ENCODE peak calls at places on chromosomes 12 and 14, in six cellular contexts. E is HFFc6, A is RWPE1, L is body of pancreas, M is lung, B is GM20000. H is an unnamed sample.

GRCh38 chr14:63764620-63765139 is 36.8 kb upstream of the SGPP1 start:
- DNase-seq in E (no peak), L (no peak), B (no peak), A (no peak), M (no peak), H (no peak)

GRCh38 chr12:114263031-114263825 is 142.7 kb downstream of the TBX5 start:
- DNase-seq in A (no peak), B (no peak), E (no peak), L (no peak), M (no peak), H (no peak)

GRCh38 chr12:123843912-123844748 is 82.0 kb downstream of the DNAH10 start:
- DNase-seq in A (peak), M (no peak), B (no peak), E (no peak), L (no peak), H (no peak)

GRCh38 chr14:68495638-68496114 is 297.2 kb downstream of the ZFP36L1 start:
- DNase-seq in E (no peak), B (peak), A (no peak), M (no peak), L (no peak), H (no peak)

GRCh38 chr14:52443506-52443905 is 108.8 kb downstream of the TXNDC16 start:
- DNase-seq in A (no peak), M (no peak), B (no peak), L (no peak), E (peak), H (no peak)

GRCh38 chr14:73231874-73232851 is 5.1 kb upstream of the PAPLN start:
- DNase-seq in L (no peak), M (no peak), A (no peak), B (peak), E (no peak), H (no peak)

GRCh38 chr14:91145396-91146160 is 31.7 kb downstream of the DGLUCY start:
- DNase-seq in B (no peak), E (no peak), L (no peak), M (no peak), A (no peak), H (no peak)

GRCh38 chr12:40946612-40947194 is 241.4 kb upstream of the PDZRN4 start:
- DNase-seq in L (no peak), E (peak), M (no peak), A (peak), B (peak), H (no peak)

GRCh38 chr12:256225-256624 is 6.4 kb downstream of the SLC6A13 start:
- DNase-seq in B (no peak), E (no peak), A (no peak), L (no peak), M (no peak), H (peak)

GRCh38 chr12:105233045-105233905 is 2.7 kb downstream of the APPL2 start:
- DNase-seq in B (no peak), A (no peak), E (no peak), M (no peak), L (no peak), H (no peak)

GRCh38 chr12:47222960-47223847 is 143.4 kb upstream of the AMIGO2 start:
- DNase-seq in E (no peak), L (no peak), B (no peak), M (no peak), A (no peak), H (no peak)

GRCh38 chr12:12882288-12882687 is 9.1 kb upstream of the GPRC5A start:
- DNase-seq in B (no peak), E (no peak), M (no peak), L (no peak), A (no peak), H (no peak)

GRCh38 chr12:41681898-41682297 is 462.8 kb downstream of the GXYLT1 start:
- DNase-seq in A (no peak), L (no peak), E (no peak), M (no peak), B (no peak), H (no peak)

GRCh38 chr14:102668291-102668873 is 75.9 kb downstream of the RCOR1 start:
- DNase-seq in B (no peak), E (no peak), A (no peak), L (no peak), M (no peak), H (no peak)

GRCh38 chr14:28830115-28830534 is 63.5 kb downstream of the FOXG1 start:
- DNase-seq in B (no peak), M (no peak), L (no peak), A (no peak), E (no peak), H (no peak)

GRCh38 chr12:56256326-56256960 is 1.7 kb downstream of the ANKRD52 start:
- DNase-seq in M (no peak), A (no peak), E (peak), L (no peak), B (no peak), H (no peak)

GRCh38 chr12:103877934-103878510 is 37.0 kb upstream of the NT5DC3 start:
- DNase-seq in M (peak), L (peak), E (peak), A (peak), B (peak), H (no peak)

GRCh38 chr12:94145231-94145979 is 3.0 kb upstream of the PLXNC1 start:
- DNase-seq in L (no peak), M (no peak), A (no peak), E (peak), B (peak), H (no peak)

GRCh38 chr14:104778694-104779331 is 16.7 kb downstream of the AKT1 start:
- DNase-seq in L (no peak), M (no peak), E (no peak), A (no peak), B (no peak), H (no peak)

GRCh38 chr12:53492830-53493609 is 6.2 kb downstream of the MAP3K12 start:
- DNase-seq in A (peak), E (peak), M (peak), B (peak), L (peak), H (peak)

GRCh38 chr14:71206766-71207371 is 299.6 kb downstream of the PCNX1 start:
- DNase-seq in M (no peak), L (peak), B (no peak), A (peak), E (peak), H (no peak)

GRCh38 chr14:96741151-96741977 is 55.8 kb upstream of the VRK1 start:
- DNase-seq in E (peak), L (peak), M (peak), A (peak), B (peak), H (peak)

GRCh38 chr14:90714811-90715210 is 101.4 kb downstream of the TTC7B start:
- DNase-seq in L (no peak), M (no peak), E (peak), A (no peak), B (no peak), H (no peak)

GRCh38 chr14:100872241-100872640 is 31.3 kb downstream of the RTL1 start:
- DNase-seq in M (no peak), A (no peak), L (no peak), B (no peak), E (peak), H (no peak)

GRCh38 chr12:122352394-122352793 is 70.1 kb downstream of the CLIP1 start:
- DNase-seq in L (no peak), A (no peak), B (no peak), M (no peak), E (no peak), H (no peak)

GRCh38 chr12:116971222-116971621 is 60.5 kb downstream of the FBXW8 start:
- DNase-seq in L (no peak), A (no peak), M (no peak), B (no peak), E (no peak), H (no peak)

GRCh38 chr14:30331030-30331429 is 227.9 kb upstream of the G2E3 start:
- DNase-seq in B (no peak), E (no peak), L (no peak), M (no peak), A (no peak), H (no peak)
- TF ChIP-seq CTCF in B (no peak), E (no peak), L (no peak), M (no peak), A (no peak), H (no peak)

GRCh38 chr14:82009076-82009475 is 475.4 kb upstream of the SEL1L start:
- DNase-seq in A (no peak), M (no peak), B (no peak), L (no peak), E (no peak), H (no peak)
- TF ChIP-seq CTCF in A (no peak), M (no peak), B (no peak), L (no peak), E (peak), H (no peak)

GRCh38 chr12:118035194-118036041 is 18.9 kb downstream of the RFC5 start:
- DNase-seq in A (no peak), L (no peak), B (peak), E (no peak), M (no peak), H (no peak)
- TF ChIP-seq CTCF in A (no peak), L (no peak), B (no peak), E (peak), M (no peak), H (no peak)

DNA sequence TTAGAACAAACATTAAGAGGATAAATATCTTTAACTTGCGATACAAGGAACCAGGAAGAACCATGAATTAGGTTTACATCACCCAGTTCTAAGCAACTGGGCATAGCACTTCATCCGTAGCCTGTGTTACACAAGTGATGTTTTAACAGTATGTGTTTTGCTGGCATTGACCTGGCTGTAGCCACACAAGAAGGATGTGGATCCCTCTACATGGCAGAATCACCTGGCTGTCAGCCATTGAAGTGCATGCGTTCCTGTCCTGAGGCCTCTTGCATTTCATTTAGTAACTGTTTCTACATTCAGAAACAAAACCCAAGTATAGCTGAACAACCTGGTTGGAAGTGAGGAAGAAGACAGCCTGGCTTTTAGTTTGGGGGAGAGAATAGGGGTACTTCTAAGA is 72.2 kb downstream of the TGFB3 start:
- DNase-seq in M (no peak), B (no peak), E (no peak), A (no peak), L (no peak), H (no peak)
- TF ChIP-seq CTCF in M (no peak), B (no peak), E (no peak), A (no peak), L (no peak), H (no peak)

H was measured in osteocyte.